ENCODE peak calls at places on chromosomes 11 and 22, in four cellular contexts. G is GM13977, L is cardiac fibroblast, X is Calu3. W is an unnamed sample.

GRCh38 chr11:36385121-36385530 is 89.0 kb downstream of the PRR5L start:
- DNase-seq in G (no peak), L (peak; percentile 81), X (no peak), W (no peak)

GRCh38 chr11:96426356-96427103 is 36.7 kb downstream of the JRKL start:
- DNase-seq in G (peak; percentile 29), L (peak; percentile 70), X (no peak), W (no peak)

GRCh38 chr11:100545970-100546369 is 141.1 kb upstream of the ARHGAP42 start:
- DNase-seq in L (no peak), X (no peak), G (no peak), W (no peak)

GRCh38 chr22:19820880-19821522 is 33.7 kb downstream of the GNB1L start:
- DNase-seq in L (no peak), G (no peak), X (no peak), W (peak; percentile 4)

GRCh38 chr22:40855104-40855959 is 1.1 kb downstream of the ST13 start:
- DNase-seq in L (peak; percentile 49), X (no peak), G (no peak), W (no peak)

GRCh38 chr11:102551188-102551781 is 20.7 kb upstream of the MMP7 start:
- DNase-seq in G (no peak), L (no peak), X (no peak), W (no peak)

GRCh38 chr11:126989942-126990715 is 10.4 kb downstream of the KIRREL3 start:
- DNase-seq in L (peak; percentile 69), X (peak; percentile 74), G (peak; percentile 77), W (peak; percentile 84)

GRCh38 chr11:64164392-64165312 is 1.3 kb downstream of the MACROD1 start:
- DNase-seq in G (no peak), L (no peak), X (no peak), W (no peak)

GRCh38 chr11:114160884-114161283 is 101.4 kb downstream of the ZBTB16 start:
- DNase-seq in G (no peak), X (no peak), L (peak; percentile 51), W (no peak)

GRCh38 chr11:78432058-78432515 is 14.5 kb upstream of the GAB2 start:
- DNase-seq in L (peak; percentile 38), X (peak; percentile 36), G (no peak), W (peak; percentile 46)

GRCh38 chr11:64104632-64105031 is 61.3 kb downstream of the MACROD1 start:
- DNase-seq in L (no peak), G (no peak), X (no peak), W (no peak)

GRCh38 chr22:39343259-39344045 is 6.3 kb upstream of the SYNGR1 start:
- DNase-seq in X (peak; percentile 71), G (peak; percentile 76), L (peak; percentile 65), W (peak; percentile 72)

GRCh38 chr22:25908755-25909154 is 166.8 kb downstream of the MYO18B start:
- DNase-seq in L (no peak), X (no peak), G (no peak), W (no peak)

GRCh38 chr11:62445314-62445740 is 26.5 kb downstream of the SCGB1A1 start:
- DNase-seq in L (peak; percentile 78), G (no peak), X (no peak), W (no peak)

GRCh38 chr11:124198852-124199389 is 15.8 kb downstream of the OR10D3 start:
- DNase-seq in X (no peak), L (peak; percentile 5), G (no peak), W (no peak)

GRCh38 chr11:74672332-74672955 is 58.8 kb downstream of the CHRDL2 start:
- DNase-seq in X (no peak), L (peak; percentile 59), G (no peak), W (no peak)

GRCh38 chr11:31968774-31969433 is 122.0 kb upstream of the RCN1 start:
- DNase-seq in G (no peak), L (peak; percentile 83), X (no peak), W (no peak)

GRCh38 chr11:59545179-59546020 is 34.1 kb downstream of the OR4D9 start:
- DNase-seq in L (peak; percentile 94), X (peak; percentile 83), G (no peak), W (no peak)

GRCh38 chr11:128716231-128716630 is 22.4 kb downstream of the FLI1 start:
- DNase-seq in X (no peak), L (peak; percentile 33), G (no peak), W (no peak)

GRCh38 chr11:3615998-3616397 is 25.8 kb downstream of the ART5 start:
- DNase-seq in L (no peak), X (no peak), G (no peak), W (no peak)

GRCh38 chr11:64482588-64482987 is 108.4 kb upstream of the SLC22A12 start:
- DNase-seq in L (no peak), G (no peak), X (no peak), W (no peak)

DNA sequence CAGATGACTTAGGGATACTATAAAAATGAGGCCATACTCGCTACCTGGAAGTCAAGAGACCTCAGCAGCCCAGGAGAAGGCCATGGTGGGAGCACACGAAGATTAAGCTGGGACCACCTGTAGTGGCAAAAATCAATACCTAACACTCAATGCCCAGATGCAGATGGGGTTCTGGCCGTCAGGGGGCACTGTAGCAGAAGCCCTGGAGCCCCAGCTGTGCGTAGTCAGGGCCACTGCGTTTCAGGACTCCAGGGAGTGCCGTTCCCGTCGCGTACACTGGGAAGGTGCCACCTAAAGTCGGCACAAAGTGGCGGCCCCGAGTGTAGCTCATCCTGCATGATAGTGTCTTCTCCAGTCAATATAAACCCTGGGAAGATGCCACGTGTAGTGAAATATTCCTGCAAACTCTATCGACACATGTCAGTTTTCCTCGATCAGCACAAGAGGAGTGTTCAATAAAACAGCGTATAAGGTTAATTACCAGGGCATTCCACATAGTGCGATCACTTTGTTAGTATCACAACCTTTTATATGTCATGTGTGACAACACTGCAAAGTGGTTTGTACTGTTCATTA is 123.7 kb upstream of the NTM start:
- DNase-seq in L (no peak), G (no peak), X (no peak), W (peak; percentile 71)
- TF ChIP-seq CTCF in L (peak; percentile 6), G (peak; percentile 47), X (no peak), W (peak; percentile 63)

DNA sequence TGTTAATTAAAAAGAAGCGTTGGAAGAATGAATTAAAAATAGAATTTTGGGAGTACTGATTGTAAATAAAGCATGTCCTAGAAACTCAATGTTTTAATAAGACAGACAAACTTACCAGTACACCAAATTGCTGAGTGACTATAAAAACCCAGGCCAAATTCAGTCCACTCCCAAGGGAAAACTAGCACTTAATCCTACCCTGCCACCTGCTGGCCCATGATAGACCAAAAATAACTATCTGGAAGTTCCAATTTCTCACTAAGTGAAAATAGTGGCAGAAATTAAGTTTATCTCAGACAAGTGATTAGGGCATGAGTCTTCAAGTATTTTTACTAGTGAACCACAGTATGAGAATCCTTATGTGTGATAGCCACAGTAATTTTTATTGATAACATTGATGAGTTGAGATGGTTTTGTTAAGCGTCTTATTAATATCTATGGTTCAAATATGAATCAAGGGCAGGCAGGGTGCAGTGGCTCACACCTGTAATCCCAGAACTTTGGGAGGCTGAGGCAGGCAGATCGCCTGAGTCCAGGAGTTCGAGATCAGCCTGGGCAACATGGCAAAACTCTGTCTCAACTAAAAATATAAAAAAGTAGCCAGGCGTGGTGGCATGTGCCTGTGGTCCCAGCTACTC is 9.8 kb upstream of the DDX10 start:
- DNase-seq in X (peak; percentile 51), L (peak; percentile 78), G (no peak), W (peak; percentile 46)
- TF ChIP-seq CTCF in X (peak; percentile 32), L (peak; percentile 51), G (peak; percentile 48), W (peak; percentile 56)

GRCh38 chr11:34366522-34366921 is 8.7 kb upstream of the ABTB2 start:
- DNase-seq in L (peak; percentile 67), G (peak; percentile 56), X (peak; percentile 62), W (no peak)
- TF ChIP-seq CTCF in L (no peak), G (peak; percentile 60), X (peak; percentile 46), W (no peak)

DNA sequence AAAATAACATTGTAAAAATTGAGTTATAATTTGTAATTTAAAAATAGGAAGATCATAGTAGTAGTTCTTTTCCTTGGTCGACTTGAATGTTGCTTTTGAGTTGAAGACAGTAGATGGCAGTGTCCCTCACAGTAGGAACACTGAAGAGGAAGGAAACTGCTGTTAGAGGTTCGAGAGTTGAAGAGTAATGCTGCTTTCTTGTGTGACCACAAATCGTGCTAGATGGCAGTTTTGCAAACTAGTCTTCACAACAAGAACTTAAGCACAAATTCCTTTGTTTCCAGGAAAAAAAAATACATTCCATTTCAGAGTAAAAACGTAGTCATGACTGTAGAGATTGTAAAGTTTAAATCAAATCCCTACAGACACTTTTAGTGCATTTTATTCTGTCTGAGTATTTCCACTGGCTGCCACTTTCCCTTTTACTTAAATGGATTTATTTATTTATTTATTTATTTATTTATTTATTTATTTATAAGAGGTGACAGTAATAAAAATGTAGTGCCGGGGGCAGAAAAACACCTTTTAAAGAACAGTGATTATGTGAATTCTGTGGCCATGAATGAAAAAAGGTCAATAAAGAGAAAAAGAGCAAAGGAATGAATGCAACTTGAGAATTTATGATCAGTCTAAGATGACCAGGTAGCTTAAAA is 54.6 kb downstream of the SPECC1L start:
- DNase-seq in L (peak; percentile 92), X (peak; percentile 24), G (peak; percentile 80), W (no peak)
- TF ChIP-seq CTCF in L (peak; percentile 76), X (no peak), G (peak; percentile 63), W (peak; percentile 37)

GRCh38 chr22:46835288-46835687 is 72.8 kb downstream of the TBC1D22A start:
- DNase-seq in G (no peak), L (no peak), X (no peak), W (no peak)

GRCh38 chr22:46830001-46830715 is 67.7 kb downstream of the TBC1D22A start:
- DNase-seq in L (peak; percentile 49), X (peak; percentile 69), G (no peak), W (no peak)

GRCh38 chr22:46830841-46831240 is 68.4 kb downstream of the TBC1D22A start:
- DNase-seq in G (no peak), L (peak; percentile 23), X (no peak), W (no peak)

GRCh38 chr22:46835693-46836092 is 73.2 kb downstream of the TBC1D22A start:
- DNase-seq in L (no peak), G (no peak), X (no peak), W (no peak)

DNA sequence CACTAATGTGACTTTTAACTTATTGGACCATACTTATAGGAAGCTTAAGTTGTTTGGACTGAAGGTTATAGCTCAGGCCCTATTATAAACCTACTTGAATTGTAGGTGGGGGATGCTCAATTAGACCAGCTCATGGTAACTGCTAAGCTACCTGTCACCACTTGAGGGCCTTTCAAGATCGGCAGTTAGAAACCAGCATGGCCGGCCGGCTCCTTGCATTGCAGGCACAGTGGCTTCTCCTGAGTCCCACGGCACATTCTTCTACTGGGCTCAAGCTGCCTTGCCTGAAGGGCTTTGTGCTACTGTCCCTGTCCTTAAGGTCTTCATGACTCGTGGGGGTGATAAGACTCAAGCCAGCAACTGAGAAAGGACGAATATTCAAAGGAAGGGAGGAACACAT is 70.8 kb downstream of the TBC1D22A start:
- DNase-seq in X (peak; percentile 68), G (no peak), L (peak; percentile 37), W (peak; percentile 44)
- TF ChIP-seq CTCF in X (peak; percentile 46), G (no peak), L (peak; percentile 31), W (no peak)

GRCh38 chr22:17366830-17367229 is 2.4 kb upstream of the CECR2 start:
- DNase-seq in G (peak; percentile 55), X (peak; percentile 31), L (peak; percentile 48), W (peak; percentile 70)
- TF ChIP-seq CTCF in G (peak; percentile 36), X (peak; percentile 28), L (peak; percentile 60), W (no peak)

GRCh38 chr11:9109858-9110731 is 18.7 kb upstream of the SCUBE2 start:
- DNase-seq in G (no peak), L (no peak), X (no peak), W (no peak)
- TF ChIP-seq CTCF in G (no peak), L (no peak), X (no peak), W (no peak)

W was measured in endothelial cell.